ENCODE peak calls at places on chromosomes 6 and 20, in eight cellular contexts. N is fibroblast of pulmonary artery, K is BJ, X is uterus, J is psoas muscle, Q is epithelial cell of proximal tubule, T is Calu3, I is H1. Y is an unnamed sample.

GRCh38 chr6:125944434-125944816 is 12.1 kb upstream of the HINT3 start:
- DNase-seq in X (peak), J (peak), T (peak), I (no peak), Q (no peak), N (peak), K (no peak), Y (no peak)

GRCh38 chr20:56004611-56005388 is 519 bp downstream of the CBLN4 start:
- DNase-seq in X (no peak), N (no peak), J (no peak), I (no peak), Q (no peak), K (no peak), T (no peak), Y (no peak)

GRCh38 chr20:21101453-21102251 is 4.5 kb downstream of the LINC00237 start:
- DNase-seq in X (no peak), N (no peak), T (no peak), K (no peak), Q (no peak), J (no peak), I (no peak), Y (no peak)

GRCh38 chr20:53943522-53944291 is 126.7 kb downstream of the BCAS1 start:
- DNase-seq in I (no peak), K (no peak), N (peak), Q (no peak), T (peak), J (no peak), X (no peak), Y (no peak)

GRCh38 chr6:75384116-75384515 is 99.5 kb upstream of the TMEM30A start:
- DNase-seq in N (no peak), X (no peak), I (no peak), Q (no peak), T (no peak), K (no peak), J (no peak), Y (no peak)

GRCh38 chr6:50141100-50141499 is 91.4 kb upstream of the DEFB112 start:
- DNase-seq in X (no peak), J (no peak), I (no peak), T (no peak), N (no peak), K (no peak), Q (no peak), Y (no peak)

GRCh38 chr6:18413320-18413830 is 26.2 kb downstream of the RNF144B start:
- DNase-seq in J (no peak), N (no peak), K (no peak), Q (no peak), X (no peak), I (no peak), T (no peak), Y (no peak)

GRCh38 chr6:170211404-170212025 is 79.4 kb downstream of the DLL1 start:
- DNase-seq in N (no peak), J (no peak), K (no peak), I (no peak), X (no peak), Q (no peak), T (no peak), Y (no peak)

GRCh38 chr20:31523361-31524283 is 9.4 kb downstream of the HM13 start:
- DNase-seq in J (peak), Q (no peak), K (no peak), X (no peak), N (peak), I (no peak), T (no peak), Y (no peak)

GRCh38 chr6:45513843-45514242 is 136.1 kb upstream of the SUPT3H start:
- DNase-seq in X (no peak), N (no peak), Q (no peak), I (no peak), K (no peak), J (no peak), T (no peak), Y (no peak)

GRCh38 chr20:6045566-6045965 is 8.3 kb downstream of the LRRN4 start:
- DNase-seq in N (no peak), X (no peak), I (no peak), T (no peak), K (no peak), Q (no peak), J (no peak), Y (no peak)

GRCh38 chr20:10733122-10733521 is 59.3 kb upstream of the JAG1 start:
- DNase-seq in Q (no peak), K (no peak), X (no peak), T (no peak), N (no peak), I (no peak), J (no peak), Y (peak)

GRCh38 chr6:116316772-116317467 is 37.2 kb upstream of the TSPYL1 start:
- DNase-seq in J (peak), I (no peak), T (no peak), N (no peak), X (no peak), K (no peak), Q (no peak), Y (no peak)

GRCh38 chr20:46401478-46401860 is 4.9 kb downstream of the ELMO2 start:
- DNase-seq in N (no peak), J (no peak), K (no peak), Q (no peak), I (no peak), X (no peak), T (no peak), Y (no peak)

GRCh38 chr20:44692932-44693476 is 22.2 kb upstream of the CCN5 start:
- DNase-seq in Q (peak), X (peak), I (peak), N (peak), T (peak), J (peak), K (peak), Y (no peak)

GRCh38 chr6:26311012-26311384 is 54.0 kb upstream of the BTN3A2 start:
- DNase-seq in Q (no peak), I (no peak), N (peak), K (no peak), X (peak), J (no peak), T (peak), Y (no peak)

GRCh38 chr6:30727920-30728605 is 7.9 kb downstream of the TUBB start:
- DNase-seq in N (peak), Q (no peak), I (no peak), T (no peak), K (no peak), X (no peak), J (no peak), Y (no peak)

GRCh38 chr20:57080796-57081195 is 185.6 kb downstream of the BMP7 start:
- DNase-seq in I (no peak), N (no peak), X (no peak), Q (no peak), T (no peak), K (no peak), J (no peak), Y (no peak)

GRCh38 chr6:356828-357251 is 34.7 kb upstream of the IRF4 start:
- DNase-seq in N (no peak), T (no peak), J (no peak), Q (no peak), I (no peak), K (no peak), X (no peak), Y (no peak)

GRCh38 chr6:33745558-33745957 is 1.1 kb downstream of the IP6K3 start:
- DNase-seq in X (no peak), J (no peak), Q (no peak), K (no peak), I (no peak), T (no peak), N (no peak), Y (no peak)

GRCh38 chr20:58636983-58637421 is 14.1 kb upstream of the STX16 start:
- DNase-seq in I (no peak), K (no peak), T (no peak), X (peak), Q (no peak), N (no peak), J (no peak), Y (no peak)
- TF ChIP-seq CTCF in I (peak), K (no peak), T (peak), X (no peak), Q (peak), N (peak), J (no peak), Y (peak)

GRCh38 chr6:15365273-15365687 is 119.4 kb downstream of the JARID2 start:
- DNase-seq in T (peak), K (peak), J (peak), I (no peak), N (peak), X (peak), Q (peak), Y (peak)

GRCh38 chr6:15366003-15366535 is 120.2 kb downstream of the JARID2 start:
- DNase-seq in K (no peak), I (no peak), Q (no peak), J (no peak), N (no peak), X (no peak), T (no peak), Y (no peak)

GRCh38 chr6:15363164-15363522 is 117.3 kb downstream of the JARID2 start:
- DNase-seq in J (no peak), I (no peak), T (no peak), K (no peak), Q (no peak), X (no peak), N (no peak), Y (no peak)

GRCh38 chr6:15363523-15364400 is 117.9 kb downstream of the JARID2 start:
- DNase-seq in N (no peak), Q (peak), X (no peak), J (no peak), K (no peak), T (peak), I (no peak), Y (no peak)

DNA sequence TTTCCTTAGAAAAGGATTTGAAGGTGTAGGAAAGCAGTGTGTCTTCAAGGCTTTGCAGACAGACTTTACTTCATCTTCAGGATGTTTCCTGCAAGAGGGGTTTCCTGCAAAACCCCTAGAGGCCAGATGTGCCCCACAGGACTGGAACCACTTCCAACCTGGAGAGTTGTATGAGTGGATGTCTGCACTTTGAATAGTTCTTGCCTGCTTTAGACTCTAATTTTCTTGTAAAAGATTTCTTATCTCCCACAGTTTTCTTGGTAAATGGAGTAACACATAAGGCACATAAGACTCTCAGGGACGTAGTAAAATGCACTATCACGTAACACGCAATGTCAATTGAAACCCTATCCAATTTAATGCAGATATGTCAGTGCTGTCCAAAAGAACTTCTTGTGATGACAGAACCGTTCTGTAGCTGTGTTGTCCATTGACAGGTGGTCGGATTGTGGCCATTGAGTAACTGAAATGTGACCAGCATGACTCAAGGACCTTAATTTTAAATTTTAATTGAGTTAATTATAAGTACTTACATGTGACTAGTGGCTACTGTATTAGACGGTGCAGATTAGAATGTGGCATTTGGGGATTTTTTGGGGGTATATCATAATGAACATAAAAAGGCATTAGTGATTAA is 118.7 kb downstream of the JARID2 start:
- DNase-seq in J (no peak), I (no peak), N (no peak), Q (no peak), T (no peak), K (no peak), X (no peak), Y (no peak)
- TF ChIP-seq CTCF in J (no peak), I (no peak), N (no peak), Q (no peak), T (no peak), K (no peak), X (no peak), Y (no peak)

DNA sequence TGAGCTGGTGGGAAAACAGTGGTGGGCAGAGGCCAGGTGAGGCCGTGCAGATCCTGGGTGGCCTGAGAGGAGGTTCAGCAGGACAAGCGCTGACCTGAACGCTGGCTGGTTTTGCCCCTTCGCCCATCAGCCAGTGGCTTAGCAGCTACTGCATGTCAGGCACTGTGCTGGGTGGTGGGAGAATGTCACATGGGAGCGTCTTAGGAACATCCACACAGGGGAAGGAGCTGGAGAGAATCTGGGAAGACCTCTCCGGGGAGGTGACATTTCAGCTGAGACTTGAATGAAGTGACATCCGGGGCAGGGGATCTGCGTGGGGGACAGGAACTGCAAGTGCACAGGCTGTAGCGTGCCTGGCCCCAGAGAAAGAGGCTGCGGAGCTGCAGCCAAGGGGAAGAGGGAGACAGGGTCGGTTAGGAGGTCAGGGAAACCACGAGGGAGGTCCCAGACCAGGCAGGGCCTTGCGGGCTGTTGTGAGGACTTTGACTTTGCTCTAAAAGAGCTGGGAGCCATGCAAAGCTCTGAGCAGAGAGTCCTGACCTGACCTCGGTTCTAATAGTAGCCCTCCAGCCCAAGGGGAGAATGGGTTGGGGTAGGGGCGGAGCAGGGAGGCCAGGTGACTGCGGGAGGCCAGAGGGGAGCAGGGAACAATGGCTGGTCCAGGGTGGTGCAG is 156.8 kb upstream of the PTPN1 start:
- DNase-seq in K (no peak), J (no peak), Q (no peak), N (no peak), I (no peak), X (peak), T (no peak), Y (no peak)
- TF ChIP-seq CTCF in K (no peak), J (no peak), Q (no peak), N (no peak), I (no peak), X (no peak), T (no peak), Y (no peak)

GRCh38 chr6:135075018-135075417 is 20.4 kb upstream of the HBS1L start:
- DNase-seq in K (no peak), I (no peak), Q (no peak), X (no peak), T (no peak), J (no peak), N (no peak), Y (no peak)
- TF ChIP-seq CTCF in K (no peak), I (peak), Q (peak), X (no peak), T (no peak), J (no peak), N (no peak), Y (no peak)

GRCh38 chr20:9079038-9079731 is 10.3 kb downstream of the PLCB4 start:
- DNase-seq in J (no peak), K (no peak), T (no peak), X (no peak), Q (no peak), N (no peak), I (no peak), Y (no peak)
- TF ChIP-seq CTCF in J (no peak), K (no peak), T (no peak), X (no peak), Q (no peak), N (no peak), I (peak), Y (no peak)

DNA sequence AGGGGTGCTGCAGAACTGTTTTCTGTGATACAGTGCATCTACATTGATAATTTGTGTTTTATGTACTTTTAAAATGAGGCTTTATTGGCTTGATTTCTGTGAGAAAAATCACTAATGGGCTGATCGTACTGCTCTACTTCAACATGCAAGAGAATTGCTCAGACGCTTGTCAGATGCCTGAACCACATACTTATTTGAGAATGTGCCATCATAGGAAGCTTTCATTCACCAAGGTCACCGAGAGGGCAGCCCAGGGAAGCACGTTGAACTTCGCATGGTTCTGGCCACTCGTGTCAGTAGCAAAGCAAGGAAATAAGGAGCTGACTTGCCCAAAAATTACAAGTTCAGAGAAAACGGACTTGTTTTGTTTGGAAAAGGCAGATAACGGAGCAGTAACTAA is 168.5 kb upstream of the AKAP12 start:
- DNase-seq in K (peak), X (peak), J (peak), I (no peak), N (peak), T (no peak), Q (no peak), Y (no peak)
- TF ChIP-seq CTCF in K (no peak), X (no peak), J (no peak), I (no peak), N (no peak), T (no peak), Q (no peak), Y (no peak)

GRCh38 chr20:19019734-19020364 is 192.6 kb upstream of the SLC24A3 start:
- DNase-seq in K (no peak), Q (no peak), T (no peak), I (no peak), N (no peak), X (no peak), J (no peak), Y (no peak)
- TF ChIP-seq CTCF in K (no peak), Q (no peak), T (no peak), I (peak), N (no peak), X (no peak), J (no peak), Y (no peak)